ENCODE peak calls at places on chromosome 1, in nine cellular contexts. S is GM23248, E is GM12878, Q is right cardiac atrium, I is aorta, K is heart right ventricle, X is astrocyte, N is stomach, L is HCT116. Z is an unnamed sample. For H3K9me3, the result is how much of the 10 kb centered on the place peaks cover.

GRCh38 chr1:160705176-160705745 is 6.4 kb downstream of the CD48 start:
- DNase-seq in S (no peak), E (no peak), Q (no peak), I (no peak), K (no peak), X (no peak), N (no peak), L (no peak), Z (no peak)

GRCh38 chr1:85146972-85147359 is 53.9 kb downstream of the SYDE2 start:
- DNase-seq in S (peak), E (no peak), Q (no peak), I (no peak), K (no peak), X (peak), N (no peak), L (no peak), Z (no peak)

GRCh38 chr1:210905944-210906453 is 227.9 kb downstream of the KCNH1 start:
- DNase-seq in S (no peak), E (no peak), Q (no peak), I (no peak), K (no peak), X (no peak), N (no peak), L (no peak), Z (peak)

GRCh38 chr1:8604041-8604942 is 213.1 kb downstream of the RERE start:
- DNase-seq in S (no peak), E (peak), Q (no peak), I (no peak), K (no peak), X (no peak), N (no peak), L (no peak), Z (no peak)

GRCh38 chr1:234495231-234495990 is 16.4 kb upstream of the TARBP1 start:
- DNase-seq in S (peak), E (peak), Q (no peak), I (no peak), K (no peak), X (peak), N (no peak), L (no peak), Z (peak)

GRCh38 chr1:36099681-36100341 is 11.1 kb downstream of the ADPRS start:
- DNase-seq in S (peak), E (no peak), Q (peak), I (peak), K (peak), X (peak), N (peak), L (peak), Z (peak)

GRCh38 chr1:178501705-178502329 is 5.1 kb upstream of the CLEC20A start:
- DNase-seq in S (peak), E (peak), Q (peak), I (peak), K (peak), X (peak), N (peak), L (peak), Z (peak)

GRCh38 chr1:8574985-8575384 is 242.5 kb downstream of the RERE start:
- DNase-seq in S (no peak), E (no peak), Q (no peak), I (no peak), K (no peak), X (no peak), N (no peak), L (no peak), Z (no peak)

GRCh38 chr1:229696385-229696784 is 70.3 kb downstream of the URB2 start:
- DNase-seq in S (no peak), E (peak), Q (no peak), I (no peak), K (no peak), X (no peak), N (no peak), L (no peak), Z (no peak)

GRCh38 chr1:227917081-227917950 is 30.4 kb downstream of the WNT9A start:
- DNase-seq in S (no peak), E (no peak), Q (peak), I (no peak), K (no peak), X (no peak), N (no peak), L (no peak), Z (peak)

GRCh38 chr1:37808369-37809319 is 636 bp upstream of the YRDC start:
- DNase-seq in S (peak), E (no peak), Q (peak), I (peak), K (peak), X (peak), N (peak), L (no peak), Z (peak)

GRCh38 chr1:205306929-205307566 is 14.5 kb downstream of the NUAK2 start:
- DNase-seq in S (no peak), E (no peak), Q (no peak), I (no peak), K (no peak), X (no peak), N (no peak), L (no peak), Z (no peak)

GRCh38 chr1:108878678-108879077 is 1.9 kb downstream of the GPSM2 start:
- DNase-seq in S (peak), E (no peak), Q (no peak), I (no peak), K (no peak), X (no peak), N (no peak), L (no peak), Z (no peak)

GRCh38 chr1:47786301-47786700 is 210.9 kb downstream of the TRABD2B start:
- DNase-seq in S (no peak), E (no peak), Q (no peak), I (no peak), K (no peak), X (no peak), N (no peak), L (no peak), Z (no peak)

GRCh38 chr1:46219551-46220520 is 16.7 kb downstream of the LURAP1 start:
- DNase-seq in S (peak), E (no peak), Q (no peak), I (no peak), K (no peak), X (no peak), N (no peak), L (no peak), Z (no peak)

GRCh38 chr1:175757381-175758015 is 14.1 kb upstream of the TNR start:
- DNase-seq in S (peak), E (no peak), Q (peak), I (no peak), K (peak), X (no peak), N (peak), L (peak), Z (peak)

GRCh38 chr1:98306517-98307089 is 354.9 kb upstream of the SNX7 start:
- DNase-seq in S (no peak), E (no peak), Q (no peak), I (no peak), K (no peak), X (no peak), N (no peak), L (no peak), Z (no peak)

GRCh38 chr1:116847688-116848531 is 61.8 kb upstream of the PTGFRN start:
- DNase-seq in S (peak), E (no peak), Q (peak), I (peak), K (peak), X (peak), N (no peak), L (no peak), Z (no peak)

GRCh38 chr1:61447339-61448016 is 277.5 kb downstream of the TM2D1 start:
- DNase-seq in S (no peak), E (no peak), Q (no peak), I (no peak), K (no peak), X (no peak), N (no peak), L (no peak), Z (no peak)

GRCh38 chr1:212691561-212692071 is 8.0 kb downstream of the BATF3 start:
- DNase-seq in S (no peak), E (peak), Q (no peak), I (no peak), K (no peak), X (no peak), N (no peak), L (no peak), Z (no peak)

GRCh38 chr1:155640367-155640766 is 30.3 kb downstream of the MSTO1 start:
- DNase-seq in S (no peak), E (no peak), Q (no peak), I (no peak), K (no peak), X (no peak), N (no peak), L (no peak), Z (no peak)

GRCh38 chr1:102970496-102971078 is 137.7 kb downstream of the COL11A1 start:
- DNase-seq in S (peak), E (no peak), Q (no peak), I (no peak), K (no peak), X (peak), N (no peak), L (peak), Z (peak)

GRCh38 chr1:95179205-95180001 is 54.6 kb upstream of the RWDD3 start:
- DNase-seq in S (no peak), E (no peak), Q (no peak), I (no peak), K (peak), X (no peak), N (no peak), L (no peak), Z (no peak)

GRCh38 chr1:212415107-212415841 is 588 bp upstream of the PACC1 start:
- DNase-seq in S (no peak), E (no peak), Q (no peak), I (no peak), K (no peak), X (no peak), N (no peak), L (no peak), Z (peak)

GRCh38 chr1:182330303-182330702 is 61.3 kb downstream of the GLUL start:
- DNase-seq in S (peak), E (no peak), Q (no peak), I (no peak), K (no peak), X (no peak), N (peak), L (no peak), Z (no peak)

GRCh38 chr1:246725191-246725590 is 982 bp downstream of the SCCPDH start:
- DNase-seq in S (peak), E (no peak), Q (no peak), I (no peak), K (no peak), X (no peak), N (no peak), L (no peak), Z (no peak)

GRCh38 chr1:200658037-200658808 is 11.5 kb downstream of the DDX59 start:
- DNase-seq in S (no peak), E (no peak), Q (no peak), I (no peak), K (no peak), X (no peak), N (no peak), L (no peak), Z (no peak)

GRCh38 chr1:58755468-58755872 is 28.4 kb downstream of the JUN start:
- DNase-seq in S (peak), E (peak), Q (peak), I (peak), K (peak), X (peak), N (peak), L (peak), Z (peak)

GRCh38 chr1:21510885-21511578 is 1.8 kb downstream of the ALPL start:
- DNase-seq in S (no peak), E (no peak), Q (no peak), I (no peak), K (no peak), X (no peak), N (no peak), L (no peak), Z (no peak)

GRCh38 chr1:53176452-53177344 is 19.9 kb upstream of the CPT2 start:
- DNase-seq in S (peak), E (no peak), Q (peak), I (no peak), K (peak), X (peak), N (peak), L (no peak), Z (no peak)

GRCh38 chr1:150186789-150187559 is 37.3 kb downstream of the PLEKHO1 start:
- DNase-seq in S (peak), E (no peak), Q (no peak), I (peak), K (no peak), X (peak), N (no peak), L (peak), Z (no peak)

GRCh38 chr1:7549693-7550161 is 221.4 kb upstream of the VAMP3 start:
- DNase-seq in S (peak), E (no peak), Q (no peak), I (peak), K (no peak), X (no peak), N (no peak), L (no peak), Z (no peak)

GRCh38 chr1:25594971-25595370 is 21.6 kb upstream of the MAN1C1 start:
- DNase-seq in S (no peak), E (no peak), Q (no peak), I (no peak), K (no peak), X (no peak), N (no peak), L (no peak), Z (no peak)

GRCh38 chr1:22526677-22527076 is 36.6 kb upstream of the EPHA8 start:
- DNase-seq in S (no peak), E (no peak), Q (no peak), I (no peak), K (no peak), X (no peak), N (no peak), L (no peak), Z (no peak)

DNA sequence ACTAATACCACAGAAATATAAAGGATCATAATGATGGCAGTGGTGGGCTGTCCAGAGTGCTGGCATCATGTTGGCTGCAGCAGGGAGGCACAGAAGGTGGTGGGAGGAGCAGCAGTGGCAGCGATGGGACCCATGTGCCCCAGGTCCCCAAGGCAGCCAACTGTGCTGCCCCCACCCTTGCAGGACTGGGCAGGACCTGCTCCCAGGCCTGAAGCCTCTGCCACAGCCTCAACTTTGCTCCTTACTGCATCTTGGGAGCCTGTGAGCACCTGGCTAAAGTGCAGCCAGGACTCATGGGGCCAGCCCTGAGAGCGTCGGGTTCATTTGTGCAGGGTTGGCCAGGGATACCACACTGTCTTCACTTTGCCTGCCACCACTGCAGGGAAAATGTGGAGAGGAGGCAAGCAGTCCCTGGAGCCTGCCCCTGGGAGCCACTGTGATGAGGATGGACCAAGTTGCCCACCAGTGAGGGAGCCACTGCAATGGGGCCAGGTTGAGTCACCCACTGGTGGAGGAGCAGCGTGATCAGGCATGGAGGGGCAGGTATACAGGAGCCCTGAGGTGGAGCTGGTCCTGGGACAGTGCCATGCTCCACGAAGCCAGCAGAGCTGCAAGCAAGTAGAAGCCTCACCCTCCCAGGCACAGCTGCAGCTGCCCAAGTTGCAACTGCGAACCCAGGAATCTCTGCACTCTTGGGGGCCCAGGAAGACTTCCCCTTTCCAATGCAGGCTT is 25.3 kb upstream of the DENND1B start:
- DNase-seq in S (no peak), E (no peak), Q (no peak), I (no peak), K (no peak), X (no peak), N (no peak), L (no peak), Z (no peak)
- H3K9me3 ChIP-seq in S (under half), E (under half), Q (under half), I (under half), K (under half), X (under half), N (under half), L (under half), Z (under half)

GRCh38 chr1:39266792-39267191 is 62.3 kb downstream of the MACF1 start:
- DNase-seq in S (no peak), E (no peak), Q (no peak), I (no peak), K (no peak), X (no peak), N (no peak), L (no peak), Z (no peak)

GRCh38 chr1:39269349-39269748 is 64.9 kb downstream of the MACF1 start:
- DNase-seq in S (no peak), E (no peak), Q (no peak), I (no peak), K (no peak), X (no peak), N (no peak), L (no peak), Z (no peak)

GRCh38 chr1:39269791-39270342 is 65.4 kb downstream of the MACF1 start:
- DNase-seq in S (peak), E (peak), Q (no peak), I (no peak), K (no peak), X (no peak), N (no peak), L (no peak), Z (peak)

GRCh38 chr1:39268906-39269305 is 64.4 kb downstream of the MACF1 start:
- DNase-seq in S (peak), E (no peak), Q (no peak), I (no peak), K (no peak), X (no peak), N (no peak), L (no peak), Z (peak)

GRCh38 chr1:39268112-39268581 is 63.7 kb downstream of the MACF1 start:
- DNase-seq in S (peak), E (no peak), Q (peak), I (no peak), K (no peak), X (peak), N (no peak), L (no peak), Z (peak)
- H3K4me3 ChIP-seq in S (peak), E (peak), Q (peak), I (peak), K (no peak), X (peak), N (peak), L (no peak), Z (peak)

GRCh38 chr1:111723091-111723806 is 15.9 kb downstream of the INKA2 start:
- DNase-seq in S (no peak), E (no peak), Q (no peak), I (no peak), K (no peak), X (no peak), N (no peak), L (no peak), Z (no peak)

GRCh38 chr1:111719135-111719534 is 20.1 kb downstream of the INKA2 start:
- DNase-seq in S (no peak), E (no peak), Q (no peak), I (no peak), K (no peak), X (no peak), N (no peak), L (no peak), Z (peak)

GRCh38 chr1:111719561-111720239 is 19.5 kb downstream of the INKA2 start:
- DNase-seq in S (no peak), E (no peak), Q (peak), I (no peak), K (peak), X (no peak), N (no peak), L (no peak), Z (peak)

GRCh38 chr1:111720274-111720976 is 18.8 kb downstream of the INKA2 start:
- DNase-seq in S (no peak), E (no peak), Q (no peak), I (no peak), K (peak), X (no peak), N (no peak), L (no peak), Z (no peak)

DNA sequence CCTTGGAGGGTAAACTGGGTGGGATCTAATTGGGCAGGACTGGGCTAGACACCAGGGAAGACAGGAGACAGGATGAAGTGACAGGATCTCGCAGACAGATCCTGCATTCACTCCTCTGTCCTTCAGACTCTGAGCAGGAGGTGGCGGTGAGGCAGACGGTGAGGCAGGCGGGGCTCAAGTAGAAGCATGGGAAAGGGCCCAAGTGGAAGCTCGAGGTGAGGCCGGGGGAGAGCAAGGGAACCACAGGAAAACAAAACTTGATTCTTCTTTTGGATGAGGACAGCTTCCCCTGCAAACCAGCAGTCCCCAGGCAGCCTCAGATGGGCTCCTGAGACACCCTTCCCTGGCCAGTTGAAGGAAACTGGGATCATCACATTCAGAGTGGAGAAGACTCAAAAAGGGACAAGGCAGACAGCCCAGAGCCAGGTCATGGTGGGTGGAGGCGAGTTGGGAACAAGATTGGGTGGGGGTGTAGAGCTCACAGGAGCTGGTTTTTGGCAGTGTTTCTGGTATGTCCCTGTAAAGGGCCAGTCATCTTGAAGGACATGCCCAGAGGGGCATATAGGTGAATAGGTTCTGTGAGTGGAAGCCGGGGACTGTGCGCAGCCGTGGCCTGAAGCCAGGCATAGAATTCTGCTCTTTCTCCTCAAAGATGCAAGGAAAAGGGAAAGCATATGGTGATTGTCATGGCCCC is 18.1 kb downstream of the INKA2 start:
- DNase-seq in S (peak), E (no peak), Q (no peak), I (no peak), K (no peak), X (no peak), N (no peak), L (no peak), Z (no peak)
- H3K27ac ChIP-seq in S (no peak), E (no peak), Q (peak), I (no peak), K (peak), X (no peak), N (no peak), L (no peak), Z (peak)

GRCh38 chr1:152626688-152627087 is 3.8 kb upstream of the LCE3A start:
- DNase-seq in S (no peak), E (no peak), Q (no peak), I (no peak), K (no peak), X (no peak), N (no peak), L (no peak), Z (no peak)
- H3K9me3 ChIP-seq in S (under half), E (under half), Q (under half), I (under half), K (under half), X (under half), N (under half), L (under half), Z (under half)

DNA sequence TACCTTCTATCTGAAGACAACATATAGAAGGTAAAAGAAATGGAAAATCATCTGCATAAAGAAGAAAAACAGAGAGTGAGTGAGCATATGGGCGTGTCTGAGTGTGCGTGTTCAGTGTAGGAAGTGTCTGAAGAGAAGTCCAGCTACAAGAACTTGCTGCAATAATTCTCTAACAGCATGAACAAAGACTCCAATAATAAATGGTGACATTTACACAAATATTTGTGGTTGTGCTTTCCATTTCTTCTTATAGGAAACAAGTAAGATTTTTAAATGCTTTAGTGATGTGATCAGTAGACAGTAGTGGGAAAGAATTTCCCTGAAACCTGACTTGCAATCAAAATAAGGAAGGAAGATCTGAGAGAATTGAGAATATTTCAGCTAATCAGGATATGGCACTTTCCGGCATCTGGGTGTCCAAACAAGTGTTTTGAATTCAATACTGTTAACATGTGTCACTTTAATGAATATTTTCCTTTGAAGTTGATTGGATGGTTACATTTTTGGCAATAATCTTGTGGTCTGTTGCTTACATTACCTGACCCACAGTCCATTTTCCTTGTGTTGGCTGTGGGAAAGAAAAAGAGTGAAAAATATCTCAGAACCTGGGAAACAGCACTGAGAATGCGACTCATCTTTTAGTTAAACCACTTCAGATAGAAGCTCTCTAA is 154.0 kb downstream of the TGFB2 start:
- DNase-seq in S (peak), E (no peak), Q (no peak), I (no peak), K (no peak), X (peak), N (no peak), L (no peak), Z (no peak)
- H3K4me3 ChIP-seq in S (peak), E (no peak), Q (peak), I (peak), K (no peak), X (peak), N (peak), L (peak), Z (peak)

Z was measured in SJCRH30.